ENCODE peak calls at places on chromosome 3, in six cellular contexts. W, C, T, F, P and I are unnamed samples.

GRCh38 chr3:16841906-16842709 is 42.6 kb upstream of the PLCL2 start:
- DNase-seq in W (peak; percentile 52), C (peak; percentile 33), T (no peak), F (no peak), P (no peak), I (no peak)

GRCh38 chr3:60948488-60948887 is 302.8 kb downstream of the FHIT start:
- DNase-seq in W (no peak), C (no peak), T (no peak), F (no peak), P (peak; percentile 28), I (no peak)

GRCh38 chr3:151085227-151085888 is at the start of gene MED12L:
- DNase-seq in W (peak; percentile 90), C (peak; percentile 88), T (peak; percentile 93), F (no peak), P (peak; percentile 68), I (no peak)

GRCh38 chr3:149898771-149899170 is 71.9 kb downstream of the PFN2 start:
- DNase-seq in W (no peak), C (no peak), T (no peak), F (no peak), P (peak; percentile 30), I (no peak)

GRCh38 chr3:4866841-4867240 is 112.4 kb upstream of the BHLHE40 start:
- DNase-seq in W (no peak), C (no peak), T (no peak), F (peak; percentile 30), P (peak; percentile 99), I (no peak)

GRCh38 chr3:14774431-14774830 is 44.3 kb upstream of the FGD5 start:
- DNase-seq in W (no peak), C (no peak), T (no peak), F (no peak), P (no peak), I (no peak)

GRCh38 chr3:66036586-66037061 is 2.1 kb downstream of the MAGI1 start:
- DNase-seq in W (no peak), C (no peak), T (peak; percentile 61), F (no peak), P (peak; percentile 63), I (no peak)

GRCh38 chr3:43215684-43216336 is 70.5 kb upstream of the SNRK start:
- DNase-seq in W (no peak), C (no peak), T (peak; percentile 8), F (no peak), P (no peak), I (no peak)

GRCh38 chr3:118942651-118943050 is 92.0 kb downstream of the IGSF11 start:
- DNase-seq in W (no peak), C (no peak), T (no peak), F (no peak), P (no peak), I (no peak)

GRCh38 chr3:138598534-138598933 is 4.5 kb upstream of the CEP70 start:
- DNase-seq in W (no peak), C (no peak), T (no peak), F (no peak), P (no peak), I (no peak)
- TF ChIP-seq CTCF in W (no peak), C (no peak), T (no peak), F (no peak), P (no peak), I (no peak)

DNA sequence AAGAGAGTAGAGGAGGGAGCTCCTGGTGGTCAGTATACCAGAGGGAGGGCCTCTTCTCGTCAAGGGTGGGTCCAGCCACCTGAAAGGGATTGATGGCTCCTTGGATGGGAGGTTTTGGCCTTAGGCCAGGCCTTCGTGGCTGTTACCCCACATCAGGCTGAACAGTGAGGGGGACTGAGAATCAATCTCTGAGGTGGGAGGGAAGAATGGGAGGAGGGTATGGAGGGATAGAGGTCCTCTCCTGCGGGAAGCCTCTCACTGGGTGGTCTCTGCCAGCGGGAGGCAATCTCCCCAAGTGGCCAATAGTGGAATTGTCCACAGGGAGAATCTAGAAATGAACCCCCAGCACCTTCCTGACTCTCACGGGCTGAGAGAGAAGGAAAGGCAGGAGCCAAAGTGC is 53.5 kb downstream of the BSN start:
- DNase-seq in W (no peak), C (no peak), T (no peak), F (no peak), P (no peak), I (no peak)
- TF ChIP-seq CTCF in W (no peak), C (peak; percentile 56), T (peak; percentile 26), F (peak; percentile 41), P (peak; percentile 43), I (no peak)

GRCh38 chr3:108589081-108589997 is at the start of the genes CIP2A and DZIP3:
- DNase-seq in W (peak; percentile 92), C (peak; percentile 98), T (peak; percentile 99), F (peak; percentile 74), P (peak; percentile 94), I (peak; percentile 41)
- TF ChIP-seq CTCF in W (no peak), C (no peak), T (no peak), F (no peak), P (peak; percentile 4), I (no peak)

GRCh38 chr3:172321035-172321434 is 127.2 kb downstream of the GHSR start:
- DNase-seq in W (peak; percentile 41), C (no peak), T (no peak), F (no peak), P (peak; percentile 67), I (no peak)
- TF ChIP-seq CTCF in W (no peak), C (no peak), T (no peak), F (no peak), P (no peak), I (no peak)

DNA sequence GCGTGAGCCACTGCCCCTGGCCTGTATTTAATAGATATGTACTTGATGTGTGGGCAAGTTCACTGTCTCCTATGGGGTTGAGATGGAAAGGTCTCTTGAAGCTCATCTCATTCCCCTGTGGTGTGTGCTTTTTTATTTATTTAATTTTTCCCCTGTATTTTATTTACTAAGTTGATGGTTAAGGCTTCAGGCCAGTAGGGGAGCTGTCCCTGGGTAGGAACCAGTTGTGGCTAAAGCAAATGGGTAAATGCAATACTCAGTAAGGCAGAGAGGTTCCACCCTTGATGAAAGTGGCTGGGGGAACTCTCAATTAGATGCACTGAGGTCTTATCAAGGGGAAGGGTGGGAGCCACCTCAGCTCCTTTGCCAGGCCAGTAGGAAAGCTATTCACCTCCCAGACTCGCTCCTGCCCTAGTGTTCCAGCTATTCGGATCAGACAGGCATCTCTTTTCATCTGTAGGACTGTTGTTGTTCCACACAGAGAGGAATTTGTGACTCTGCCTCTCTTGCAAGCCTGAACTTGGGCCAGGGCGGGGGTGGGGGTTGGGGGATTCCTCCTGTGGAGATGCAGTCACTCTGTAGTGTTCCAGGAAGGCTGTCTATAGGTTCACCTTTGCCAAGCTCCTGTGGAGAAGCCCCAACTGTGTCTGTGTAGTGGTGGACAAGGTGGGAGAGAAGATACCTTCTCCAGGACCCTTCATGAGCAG is 26.1 kb downstream of the PCCB start:
- DNase-seq in W (no peak), C (no peak), T (no peak), F (no peak), P (no peak), I (no peak)
- TF ChIP-seq CTCF in W (no peak), C (no peak), T (peak; percentile 27), F (peak; percentile 21), P (peak; percentile 18), I (no peak)

GRCh38 chr3:123297627-123297899 is 95.8 kb downstream of the SEC22A start:
- DNase-seq in W (no peak), C (no peak), T (peak; percentile 34), F (no peak), P (no peak), I (no peak)
- TF ChIP-seq CTCF in W (no peak), C (no peak), T (peak; percentile 39), F (no peak), P (no peak), I (no peak)